ENCODE peak calls at places on chromosomes 13 and 19, in seven cellular contexts. A, T, F, V, H, K and Y are unnamed samples.

GRCh38 chr13:47334173-47334572 is 437.3 kb upstream of the HTR2A start:
- DNase-seq in A (peak), T (no peak), F (no peak), V (no peak), H (peak), K (peak), Y (peak)

GRCh38 chr19:54906819-54907218 is 871 bp downstream of the NCR1 start:
- DNase-seq in A (no peak), T (no peak), F (no peak), V (no peak), H (no peak), K (no peak), Y (no peak)

GRCh38 chr13:110874508-110874960 is 40.3 kb downstream of the ANKRD10 start:
- DNase-seq in A (no peak), T (peak), F (peak), V (peak), H (no peak), K (peak), Y (peak)

GRCh38 chr13:52846567-52847321 is 1.7 kb downstream of the PCDH8 start:
- DNase-seq in A (no peak), T (peak), F (no peak), V (no peak), H (no peak), K (peak), Y (no peak)

GRCh38 chr13:109779074-109779473 is 7.3 kb downstream of the IRS2 start:
- DNase-seq in A (no peak), T (no peak), F (no peak), V (peak), H (no peak), K (no peak), Y (no peak)

GRCh38 chr13:54593504-54593903 is 1564.9 kb downstream of the OLFM4 start:
- DNase-seq in A (no peak), T (no peak), F (no peak), V (no peak), H (no peak), K (no peak), Y (no peak)

GRCh38 chr13:41599619-41600018 is 142.3 kb downstream of the RGCC start:
- DNase-seq in A (no peak), T (no peak), F (no peak), V (no peak), H (no peak), K (no peak), Y (no peak)

GRCh38 chr19:30696514-30696913 is 324.3 kb downstream of the ZNF536 start:
- DNase-seq in A (no peak), T (peak), F (peak), V (no peak), H (no peak), K (peak), Y (no peak)

GRCh38 chr13:109274188-109274821 is 512.1 kb downstream of the IRS2 start:
- DNase-seq in A (no peak), T (peak), F (peak), V (no peak), H (no peak), K (peak), Y (peak)

GRCh38 chr19:35559281-35559659 is 4.2 kb downstream of the ATP4A start:
- DNase-seq in A (no peak), T (no peak), F (no peak), V (no peak), H (no peak), K (peak), Y (no peak)

GRCh38 chr13:27128825-27129627 is 42.6 kb downstream of the USP12 start:
- DNase-seq in A (peak), T (no peak), F (no peak), V (no peak), H (no peak), K (no peak), Y (no peak)

GRCh38 chr13:113406321-113407102 is 42.6 kb upstream of the GRTP1 start:
- DNase-seq in A (no peak), T (no peak), F (no peak), V (no peak), H (no peak), K (no peak), Y (peak)

GRCh38 chr19:1122972-1123363 is 19.2 kb downstream of the GPX4 start:
- DNase-seq in A (no peak), T (peak), F (peak), V (no peak), H (no peak), K (peak), Y (no peak)

GRCh38 chr13:83065136-83065535 is 817.1 kb downstream of the SLITRK1 start:
- DNase-seq in A (peak), T (peak), F (no peak), V (no peak), H (no peak), K (peak), Y (peak)

GRCh38 chr19:30959011-30959410 is 390.2 kb downstream of the TSHZ3 start:
- DNase-seq in A (no peak), T (no peak), F (no peak), V (no peak), H (no peak), K (no peak), Y (no peak)

GRCh38 chr19:53308339-53308811 is 25.2 kb upstream of the ZNF845 start:
- DNase-seq in A (no peak), T (peak), F (no peak), V (peak), H (no peak), K (peak), Y (no peak)

GRCh38 chr19:18427080-18427751 is 8.0 kb downstream of the SSBP4 start:
- DNase-seq in A (no peak), T (no peak), F (no peak), V (no peak), H (no peak), K (no peak), Y (no peak)

DNA sequence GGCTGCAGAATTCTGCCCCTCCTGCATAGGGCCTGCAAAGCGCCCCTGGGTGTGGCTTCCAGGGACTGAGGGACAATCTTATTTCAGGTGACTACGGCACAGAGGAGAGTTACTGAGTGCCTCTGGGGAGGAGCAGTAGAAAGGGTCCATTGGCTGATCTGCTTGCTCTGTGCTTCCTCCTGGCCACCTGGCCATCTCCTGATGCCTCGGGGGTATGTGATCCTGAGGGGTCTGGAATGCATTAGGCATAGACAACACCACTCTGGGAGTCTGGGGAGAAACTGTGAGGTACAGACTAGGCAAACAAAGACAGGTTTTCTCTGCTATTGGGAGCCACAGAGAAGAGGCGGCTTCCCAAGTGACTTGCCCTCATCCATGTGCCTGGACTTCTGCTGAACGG is 2.8 kb downstream of the KCTD15 start:
- DNase-seq in A (no peak), T (no peak), F (no peak), V (no peak), H (no peak), K (no peak), Y (no peak)
- H3K4me3 ChIP-seq in A (no peak), T (no peak), F (no peak), V (no peak), H (no peak), K (no peak), Y (no peak)

DNA sequence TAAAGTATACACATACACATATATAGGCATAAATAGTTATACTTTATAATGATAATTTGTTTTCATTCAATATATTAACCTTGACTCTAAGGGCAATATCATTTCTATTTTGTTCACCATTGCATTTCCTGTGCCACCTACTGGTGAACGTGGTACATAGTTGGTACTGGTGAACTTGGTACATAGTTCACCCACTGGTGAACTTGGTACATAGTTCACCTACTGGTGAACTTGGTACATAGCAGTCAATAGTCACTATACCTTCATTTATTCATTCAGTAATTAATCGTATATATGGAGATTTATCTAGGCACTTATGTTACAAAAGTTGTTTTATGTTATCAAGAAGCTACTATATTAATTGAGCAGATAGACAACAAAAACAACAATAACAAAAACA is 172.6 kb upstream of the ATXN8OS start:
- DNase-seq in A (no peak), T (no peak), F (peak), V (no peak), H (no peak), K (no peak), Y (no peak)
- TF ChIP-seq CTCF in A (no peak), T (no peak), F (no peak), V (no peak), H (no peak), K (no peak), Y (peak)

GRCh38 chr19:13665125-13665903 is 99.0 kb upstream of the MRI1 start:
- DNase-seq in A (no peak), T (peak), F (no peak), V (no peak), H (no peak), K (no peak), Y (no peak)
- H3K4me3 ChIP-seq in A (no peak), T (no peak), F (no peak), V (no peak), H (no peak), K (no peak), Y (no peak)

DNA sequence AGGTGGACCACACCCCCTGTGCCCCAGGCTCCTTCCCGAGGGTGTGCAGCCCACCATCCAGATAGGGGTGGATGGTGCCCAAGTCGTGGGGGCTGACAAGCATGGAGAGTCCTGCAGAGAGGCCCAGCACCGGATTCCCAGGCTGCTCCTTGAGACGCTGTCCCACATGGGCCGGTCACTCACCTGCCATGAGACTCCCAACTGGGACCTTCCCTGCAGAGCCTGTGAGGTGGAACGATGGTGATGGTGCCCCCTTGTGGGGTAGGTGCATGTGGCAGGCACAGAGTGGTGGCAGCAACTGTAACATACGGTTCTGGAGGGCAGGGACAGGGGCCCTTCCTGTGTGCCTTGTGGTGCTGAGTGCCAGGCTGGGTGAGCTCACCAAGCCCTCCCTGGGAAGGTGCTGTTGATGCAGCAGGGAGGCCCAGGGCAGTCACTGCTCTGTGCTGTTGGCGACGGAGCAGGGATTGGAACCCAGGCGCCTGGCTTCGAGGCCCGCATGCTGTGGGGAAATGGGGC is 33.1 kb downstream of the PPP1R37 start:
- DNase-seq in A (no peak), T (peak), F (peak), V (peak), H (peak), K (peak), Y (peak)
- TF ChIP-seq CTCF in A (peak), T (peak), F (peak), V (peak), H (peak), K (peak), Y (peak)

GRCh38 chr13:67097856-67098255 is 132.3 kb downstream of the PCDH9 start:
- DNase-seq in A (no peak), T (no peak), F (no peak), V (no peak), H (no peak), K (no peak), Y (no peak)

GRCh38 chr13:67099494-67099893 is 130.6 kb downstream of the PCDH9 start:
- DNase-seq in A (no peak), T (no peak), F (no peak), V (no peak), H (no peak), K (no peak), Y (no peak)

GRCh38 chr13:67100723-67101122 is 129.4 kb downstream of the PCDH9 start:
- DNase-seq in A (no peak), T (peak), F (peak), V (no peak), H (no peak), K (no peak), Y (no peak)

GRCh38 chr13:67106502-67107057 is 123.6 kb downstream of the PCDH9 start:
- DNase-seq in A (no peak), T (no peak), F (no peak), V (no peak), H (no peak), K (no peak), Y (no peak)

GRCh38 chr13:67101730-67102467 is 128.2 kb downstream of the PCDH9 start:
- DNase-seq in A (no peak), T (peak), F (no peak), V (no peak), H (no peak), K (no peak), Y (no peak)
- H3K4me3 ChIP-seq in A (no peak), T (no peak), F (peak), V (no peak), H (no peak), K (no peak), Y (no peak)